ENCODE peak calls at places on chromosomes 16 and 17, in four cellular contexts. One of them, this sample, is unnamed. For H3K4me1, the result is how much of the 10 kb centered on the place peaks cover.

GRCh38 chr17:64001763-64002529 is 3.8 kb downstream of the PRR29 start:
- DNase-seq in vagina: peak
- DNase-seq in gastrocnemius medialis: peak
- DNase-seq in body of pancreas: no peak
- DNase-seq in this sample: no peak

GRCh38 chr17:79137791-79138190 is 63.2 kb downstream of the ENGASE start:
- DNase-seq in vagina: no peak
- DNase-seq in gastrocnemius medialis: no peak
- DNase-seq in body of pancreas: no peak
- DNase-seq in this sample: no peak

GRCh38 chr16:30524575-30525571 is 1.5 kb downstream of the ZNF768 start:
- DNase-seq in vagina: no peak
- DNase-seq in gastrocnemius medialis: no peak
- DNase-seq in body of pancreas: no peak
- DNase-seq in this sample: no peak

GRCh38 chr17:20281860-20282259 is 185.5 kb downstream of the LGALS9B start:
- DNase-seq in vagina: no peak
- DNase-seq in gastrocnemius medialis: peak
- DNase-seq in body of pancreas: no peak
- DNase-seq in this sample: peak

GRCh38 chr17:37847811-37848331 is 76.3 kb upstream of the TBC1D3K start:
- DNase-seq in vagina: no peak
- DNase-seq in gastrocnemius medialis: no peak
- DNase-seq in body of pancreas: no peak
- DNase-seq in this sample: no peak

GRCh38 chr16:49628148-49628547 is 227.8 kb downstream of the ZNF423 start:
- DNase-seq in vagina: no peak
- DNase-seq in gastrocnemius medialis: no peak
- DNase-seq in body of pancreas: no peak
- DNase-seq in this sample: no peak

GRCh38 chr17:58686980-58687379 is 4.9 kb downstream of the TEX14 start:
- DNase-seq in vagina: no peak
- DNase-seq in gastrocnemius medialis: no peak
- DNase-seq in body of pancreas: no peak
- DNase-seq in this sample: no peak

GRCh38 chr16:52561910-52562741 is 15.2 kb upstream of the TOX3 start:
- DNase-seq in vagina: no peak
- DNase-seq in gastrocnemius medialis: no peak
- DNase-seq in body of pancreas: no peak
- DNase-seq in this sample: peak

GRCh38 chr17:6479626-6480324 is 35.5 kb downstream of the PIMREG start:
- DNase-seq in vagina: no peak
- DNase-seq in gastrocnemius medialis: no peak
- DNase-seq in body of pancreas: no peak
- DNase-seq in this sample: no peak

GRCh38 chr17:15279011-15279477 is 13.9 kb upstream of the PMP22 start:
- DNase-seq in vagina: no peak
- DNase-seq in gastrocnemius medialis: no peak
- DNase-seq in body of pancreas: no peak
- DNase-seq in this sample: no peak

GRCh38 chr16:85100265-85100664 is 12.0 kb downstream of the CIBAR2 start:
- DNase-seq in vagina: no peak
- DNase-seq in gastrocnemius medialis: no peak
- DNase-seq in body of pancreas: no peak
- DNase-seq in this sample: no peak

DNA sequence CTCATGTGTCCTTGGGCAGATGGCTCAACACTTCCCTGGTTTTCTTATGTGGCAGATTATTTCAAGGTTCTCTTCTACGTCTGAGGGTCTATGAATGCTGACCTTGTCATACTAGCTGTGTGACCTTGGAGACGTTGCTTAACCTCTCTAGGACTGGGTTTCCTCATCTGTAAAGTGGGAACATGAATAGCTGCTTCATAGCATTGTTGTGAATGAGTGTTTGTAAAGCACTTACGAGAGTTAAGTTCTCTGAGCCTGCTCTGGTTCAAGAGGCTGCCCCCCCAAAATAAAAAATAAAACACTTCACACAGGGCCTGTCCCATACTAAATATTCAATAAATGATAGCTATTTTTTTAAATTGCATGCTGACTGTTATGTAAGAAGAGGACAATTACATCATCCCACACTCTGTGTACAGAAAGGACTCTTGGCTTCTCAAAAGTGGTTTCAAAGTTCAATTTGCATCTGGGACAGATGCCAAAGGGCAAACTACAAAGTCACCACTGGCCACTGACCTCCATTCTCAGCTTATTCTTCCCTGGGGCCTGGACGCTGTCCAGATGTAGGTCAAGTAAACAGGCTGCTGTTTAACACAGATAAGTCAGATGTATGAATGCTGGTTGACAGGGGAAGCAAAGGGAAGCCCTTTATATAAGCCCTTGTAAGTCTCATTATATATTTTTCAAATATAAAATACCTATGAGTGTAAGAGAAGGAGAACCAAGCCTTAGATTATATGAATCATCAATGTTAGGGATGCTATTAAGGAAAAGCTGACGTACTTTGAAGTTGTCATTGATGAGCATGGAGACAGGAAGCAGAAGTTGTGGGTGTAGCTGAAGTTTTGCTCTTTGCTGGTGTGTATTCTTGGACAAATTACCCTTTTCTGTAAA is 15.4 kb upstream of the NDEL1 start:
- DNase-seq in vagina: no peak
- DNase-seq in gastrocnemius medialis: peak
- DNase-seq in body of pancreas: peak
- DNase-seq in this sample: peak
- TF ChIP-seq POLR2A in vagina: no peak
- TF ChIP-seq POLR2A in gastrocnemius medialis: no peak
- TF ChIP-seq POLR2A in body of pancreas: no peak
- TF ChIP-seq POLR2A in this sample: no peak

DNA sequence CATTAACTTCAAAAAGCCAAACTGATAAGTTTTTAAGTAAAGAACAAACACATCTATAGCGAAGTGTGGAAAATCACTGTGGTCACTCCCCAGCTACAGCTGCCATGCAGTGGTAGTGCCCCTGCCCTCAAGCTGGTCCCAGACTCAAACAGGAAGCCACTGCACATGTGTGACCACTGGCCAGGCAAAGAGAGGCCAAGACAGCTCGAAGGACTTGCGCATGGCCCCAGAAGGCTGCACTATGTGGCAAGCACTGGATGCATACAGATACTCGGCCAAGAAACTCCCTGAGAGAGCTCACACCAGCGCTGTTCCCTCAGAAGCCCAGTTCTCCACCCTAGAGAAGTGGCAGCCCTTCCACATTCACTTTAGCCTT is 82.4 kb downstream of the ANKRD11 start:
- DNase-seq in vagina: no peak
- DNase-seq in gastrocnemius medialis: peak
- DNase-seq in body of pancreas: no peak
- DNase-seq in this sample: no peak
- H3K4me1 ChIP-seq in vagina: half or more
- H3K4me1 ChIP-seq in gastrocnemius medialis: half or more
- H3K4me1 ChIP-seq in body of pancreas: half or more
- H3K4me1 ChIP-seq in this sample: under half

GRCh38 chr17:28554565-28554964 is 2.1 kb upstream of the UNC119 start:
- DNase-seq in vagina: no peak
- DNase-seq in gastrocnemius medialis: no peak
- DNase-seq in body of pancreas: no peak
- DNase-seq in this sample: no peak
- TF ChIP-seq CTCF in vagina: no peak
- TF ChIP-seq CTCF in gastrocnemius medialis: no peak
- TF ChIP-seq CTCF in body of pancreas: no peak
- TF ChIP-seq CTCF in this sample: peak

GRCh38 chr17:72025113-72025512 is 95.7 kb upstream of the SOX9 start:
- DNase-seq in vagina: no peak
- DNase-seq in gastrocnemius medialis: no peak
- DNase-seq in body of pancreas: no peak
- DNase-seq in this sample: no peak

GRCh38 chr17:72033311-72033710 is 87.5 kb upstream of the SOX9 start:
- DNase-seq in vagina: no peak
- DNase-seq in gastrocnemius medialis: no peak
- DNase-seq in body of pancreas: no peak
- DNase-seq in this sample: no peak

GRCh38 chr17:72031219-72031906 is 89.5 kb upstream of the SOX9 start:
- DNase-seq in vagina: no peak
- DNase-seq in gastrocnemius medialis: no peak
- DNase-seq in body of pancreas: no peak
- DNase-seq in this sample: no peak

GRCh38 chr17:72034000-72034399 is 86.8 kb upstream of the SOX9 start:
- DNase-seq in vagina: no peak
- DNase-seq in gastrocnemius medialis: no peak
- DNase-seq in body of pancreas: no peak
- DNase-seq in this sample: no peak

GRCh38 chr17:72030067-72030899 is 90.5 kb upstream of the SOX9 start:
- DNase-seq in vagina: no peak
- DNase-seq in gastrocnemius medialis: peak
- DNase-seq in body of pancreas: peak
- DNase-seq in this sample: no peak
- TF ChIP-seq POLR2A in vagina: no peak
- TF ChIP-seq POLR2A in gastrocnemius medialis: no peak
- TF ChIP-seq POLR2A in body of pancreas: no peak
- TF ChIP-seq POLR2A in this sample: no peak

GRCh38 chr17:38877130-38877851 is 7.4 kb downstream of the LASP1 start:
- DNase-seq in vagina: no peak
- DNase-seq in gastrocnemius medialis: no peak
- DNase-seq in body of pancreas: no peak
- DNase-seq in this sample: no peak
- H3K4me1 ChIP-seq in vagina: half or more
- H3K4me1 ChIP-seq in gastrocnemius medialis: under half
- H3K4me1 ChIP-seq in body of pancreas: half or more
- H3K4me1 ChIP-seq in this sample: half or more

DNA sequence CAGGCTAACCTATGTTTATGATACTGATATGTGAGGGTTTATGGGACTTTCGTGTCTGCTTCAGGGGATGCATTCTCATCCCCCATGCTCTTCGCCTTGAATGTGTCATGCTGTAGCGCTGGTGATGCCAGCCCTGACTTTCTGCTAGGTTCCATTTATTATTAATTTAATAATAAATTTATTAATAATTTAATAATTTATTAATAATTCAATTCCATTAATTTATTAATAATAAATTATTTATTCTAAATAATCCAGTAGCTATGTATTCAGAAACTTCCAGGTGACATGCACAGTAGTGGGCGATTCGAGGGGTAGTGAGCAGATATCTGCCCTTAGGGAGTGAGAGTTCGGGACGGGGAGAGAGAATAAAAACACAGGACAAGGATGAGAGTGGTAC is 49.8 kb downstream of the SHISA6 start:
- DNase-seq in vagina: no peak
- DNase-seq in gastrocnemius medialis: no peak
- DNase-seq in body of pancreas: no peak
- DNase-seq in this sample: no peak
- TF ChIP-seq CTCF in vagina: no peak
- TF ChIP-seq CTCF in gastrocnemius medialis: no peak
- TF ChIP-seq CTCF in body of pancreas: no peak
- TF ChIP-seq CTCF in this sample: no peak

GRCh38 chr17:41734139-41734948 is at the start of gene HAP1:
- DNase-seq in vagina: no peak
- DNase-seq in gastrocnemius medialis: no peak
- DNase-seq in body of pancreas: peak
- DNase-seq in this sample: peak
- TF ChIP-seq POLR2A in vagina: no peak
- TF ChIP-seq POLR2A in gastrocnemius medialis: peak
- TF ChIP-seq POLR2A in body of pancreas: peak
- TF ChIP-seq POLR2A in this sample: peak

GRCh38 chr17:1872976-1873375 is 43.2 kb downstream of the RPA1 start:
- DNase-seq in vagina: no peak
- DNase-seq in gastrocnemius medialis: no peak
- DNase-seq in body of pancreas: no peak
- DNase-seq in this sample: no peak

GRCh38 chr17:1873418-1873817 is 43.6 kb downstream of the RPA1 start:
- DNase-seq in vagina: no peak
- DNase-seq in gastrocnemius medialis: no peak
- DNase-seq in body of pancreas: no peak
- DNase-seq in this sample: no peak

GRCh38 chr17:1871743-1872142 is 41.9 kb downstream of the RPA1 start:
- DNase-seq in vagina: no peak
- DNase-seq in gastrocnemius medialis: no peak
- DNase-seq in body of pancreas: no peak
- DNase-seq in this sample: no peak

GRCh38 chr17:1870592-1870991 is 40.8 kb downstream of the RPA1 start:
- DNase-seq in vagina: no peak
- DNase-seq in gastrocnemius medialis: no peak
- DNase-seq in body of pancreas: no peak
- DNase-seq in this sample: no peak

DNA sequence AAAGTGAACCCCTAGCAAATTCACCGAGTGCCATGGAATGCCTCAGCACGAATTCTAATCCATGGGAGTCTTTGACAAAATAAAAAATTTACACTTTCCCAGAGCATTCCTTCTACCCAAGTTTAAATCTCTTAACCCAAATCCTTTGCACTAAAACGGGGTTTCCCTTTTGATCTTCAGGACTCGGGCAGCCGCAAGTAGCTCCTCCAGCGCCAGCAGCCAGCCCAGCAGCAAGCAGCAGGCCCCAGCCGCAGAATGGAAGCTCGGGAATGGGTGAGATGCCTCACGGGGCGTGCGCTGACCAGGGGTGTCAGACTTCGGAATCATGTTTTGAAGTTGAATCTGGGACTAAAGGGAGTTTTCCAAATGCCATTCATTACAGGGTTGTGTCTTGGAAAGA is 42.4 kb downstream of the RPA1 start:
- DNase-seq in vagina: no peak
- DNase-seq in gastrocnemius medialis: no peak
- DNase-seq in body of pancreas: no peak
- DNase-seq in this sample: no peak
- H3K4me1 ChIP-seq in vagina: under half
- H3K4me1 ChIP-seq in gastrocnemius medialis: under half
- H3K4me1 ChIP-seq in body of pancreas: under half
- H3K4me1 ChIP-seq in this sample: under half